ENCODE peak calls at places on chromosomes 4 and X, in seven cellular contexts. C is HFFc6, F is AG04450, R is type B pancreatic cell, N is fibroblast of lung, J is uterus, S is gastrocnemius medialis. B is an unnamed sample.

GRCh38 chrX:102867254-102867653 is 69.8 kb upstream of the RAB40AL start:
- DNase-seq in C (no peak), F (no peak), R (no peak), N (no peak), J (no peak), S (no peak), B (no peak)

GRCh38 chr4:174120446-174121142 is 162.9 kb downstream of the FBXO8 start:
- DNase-seq in C (peak), F (peak), R (no peak), N (peak), J (peak), S (no peak), B (peak)

GRCh38 chr4:168318266-168318895 is at the start of gene DDX60:
- DNase-seq in C (peak), F (peak), R (peak), N (peak), J (peak), S (peak), B (peak)

GRCh38 chrX:148771440-148771839 is 271.0 kb downstream of the AFF2 start:
- DNase-seq in C (no peak), F (no peak), R (no peak), N (no peak), J (no peak), S (no peak), B (no peak)

GRCh38 chr4:168615294-168615693 is 118.4 kb downstream of the PALLD start:
- DNase-seq in C (peak), F (no peak), R (no peak), N (peak), J (no peak), S (no peak), B (no peak)

GRCh38 chrX:39162322-39162721 is 361.1 kb downstream of the MID1IP1 start:
- DNase-seq in C (no peak), F (no peak), R (no peak), N (no peak), J (no peak), S (no peak), B (no peak)

GRCh38 chr4:116024954-116025708 is 911.7 kb upstream of the NDST4 start:
- DNase-seq in C (no peak), F (no peak), R (no peak), N (no peak), J (no peak), S (no peak), B (no peak)

GRCh38 chr4:61532324-61532723 is 332.2 kb downstream of the ADGRL3 start:
- DNase-seq in C (no peak), F (no peak), R (no peak), N (peak), J (no peak), S (no peak), B (no peak)

GRCh38 chr4:62814510-62815047 is 1594.7 kb downstream of the TECRL start:
- DNase-seq in C (no peak), F (no peak), R (no peak), N (no peak), J (no peak), S (no peak), B (no peak)

GRCh38 chr4:48780867-48781219 is 764 bp upstream of the FRYL start:
- DNase-seq in C (peak), F (no peak), R (no peak), N (peak), J (peak), S (no peak), B (no peak)

GRCh38 chr4:72857216-72857615 is 212.3 kb downstream of the COX18 start:
- DNase-seq in C (no peak), F (no peak), R (no peak), N (peak), J (no peak), S (no peak), B (no peak)

GRCh38 chr4:185504098-185505047 is 30.9 kb downstream of the PDLIM3 start:
- DNase-seq in C (peak), F (peak), R (no peak), N (no peak), J (peak), S (peak), B (no peak)

GRCh38 chrX:115372026-115372610 is 82.6 kb downstream of the LUZP4 start:
- DNase-seq in C (peak), F (no peak), R (no peak), N (peak), J (no peak), S (no peak), B (no peak)

GRCh38 chrX:24981030-24981429 is 34.7 kb downstream of the ARX start:
- DNase-seq in C (no peak), F (no peak), R (no peak), N (no peak), J (no peak), S (no peak), B (no peak)

GRCh38 chrX:123807825-123808416 is 51.9 kb upstream of the XIAP start:
- DNase-seq in C (peak), F (no peak), R (no peak), N (peak), J (no peak), S (no peak), B (no peak)

GRCh38 chrX:3550160-3550765 is 163.2 kb downstream of the PRKX start:
- DNase-seq in C (peak), F (no peak), R (no peak), N (peak), J (no peak), S (no peak), B (no peak)

GRCh38 chr4:140851032-140851636 is 94.9 kb upstream of the TBC1D9 start:
- DNase-seq in C (peak), F (peak), R (no peak), N (peak), J (peak), S (no peak), B (peak)

GRCh38 chrX:17917945-17918577 is 57.0 kb upstream of the RAI2 start:
- DNase-seq in C (no peak), F (no peak), R (no peak), N (no peak), J (no peak), S (no peak), B (no peak)

GRCh38 chrX:133448512-133449076 is 33.3 kb upstream of the GPC4 start:
- DNase-seq in C (no peak), F (no peak), R (no peak), N (peak), J (no peak), S (no peak), B (no peak)

GRCh38 chr4:3336389-3337356 is 43.9 kb downstream of the RGS12 start:
- DNase-seq in C (no peak), F (no peak), R (no peak), N (peak), J (no peak), S (no peak), B (no peak)

GRCh38 chrX:72052415-72053090 is 79.2 kb downstream of the RTL5 start:
- DNase-seq in C (no peak), F (no peak), R (no peak), N (peak), J (no peak), S (no peak), B (no peak)

GRCh38 chrX:110003167-110004156 is 548 bp downstream of the TMEM164 start:
- DNase-seq in C (no peak), F (no peak), R (no peak), N (peak), J (peak), S (no peak), B (no peak)

GRCh38 chr4:89641367-89641687 is 195.6 kb downstream of the SNCA start:
- DNase-seq in C (no peak), F (no peak), R (no peak), N (no peak), J (no peak), S (no peak), B (no peak)

GRCh38 chr4:1285790-1286553 is 3.7 kb upstream of the MAEA start:
- DNase-seq in C (peak), F (no peak), R (no peak), N (no peak), J (no peak), S (no peak), B (no peak)

GRCh38 chrX:14902536-14902935 is 29.3 kb downstream of the MOSPD2 start:
- DNase-seq in C (no peak), F (no peak), R (no peak), N (no peak), J (no peak), S (no peak), B (no peak)

GRCh38 chr4:38106301-38106700 is 146.1 kb downstream of the PTTG2 start:
- DNase-seq in C (no peak), F (no peak), R (no peak), N (peak), J (no peak), S (no peak), B (no peak)

GRCh38 chr4:188110741-188111458 is 1.5 kb upstream of the TRIML2 start:
- DNase-seq in C (peak), F (no peak), R (no peak), N (no peak), J (no peak), S (no peak), B (no peak)

GRCh38 chr4:137960371-137961050 is 281.6 kb downstream of the SLC7A11 start:
- DNase-seq in C (peak), F (peak), R (no peak), N (peak), J (no peak), S (no peak), B (peak)

GRCh38 chrX:107107459-107107858 is 11.2 kb downstream of the RBM41 start:
- DNase-seq in C (no peak), F (no peak), R (no peak), N (peak), J (no peak), S (no peak), B (no peak)

GRCh38 chrX:12950851-12951589 is 23.9 kb upstream of the TMSB4X start:
- DNase-seq in C (no peak), F (no peak), R (no peak), N (no peak), J (no peak), S (no peak), B (no peak)

GRCh38 chrX:40646489-40647306 is 663 bp downstream of the CXorf38 start:
- DNase-seq in C (peak), F (no peak), R (no peak), N (peak), J (peak), S (no peak), B (no peak)

GRCh38 chr4:148445903-148446261 is 3.7 kb upstream of the NR3C2 start:
- DNase-seq in C (no peak), F (no peak), R (no peak), N (no peak), J (no peak), S (no peak), B (no peak)

GRCh38 chr4:148442830-148443549 is 776 bp upstream of the NR3C2 start:
- DNase-seq in C (no peak), F (no peak), R (no peak), N (no peak), J (peak), S (no peak), B (no peak)

GRCh38 chr4:148443550-148444295 is 1.5 kb upstream of the NR3C2 start:
- DNase-seq in C (no peak), F (no peak), R (peak), N (peak), J (peak), S (peak), B (no peak)

GRCh38 chr4:148445071-148445902 is 3.1 kb upstream of the NR3C2 start:
- DNase-seq in C (no peak), F (no peak), R (peak), N (peak), J (peak), S (peak), B (no peak)

GRCh38 chr4:148444296-148445070 is 2.3 kb upstream of the NR3C2 start:
- DNase-seq in C (no peak), F (no peak), R (peak), N (peak), J (peak), S (peak), B (no peak)
- TF ChIP-seq CTCF in C (no peak), F (no peak), R (peak), N (no peak), J (no peak), S (no peak), B (no peak)

GRCh38 chr4:101597204-101597603 is 193.3 kb upstream of the BANK1 start:
- DNase-seq in C (peak), F (no peak), R (no peak), N (no peak), J (no peak), S (no peak), B (no peak)
- TF ChIP-seq CTCF in C (peak), F (peak), R (peak), N (peak), J (no peak), S (no peak), B (no peak)

GRCh38 chr4:112142152-112142551 is 3.1 kb upstream of the FAM241A start:
- DNase-seq in C (no peak), F (no peak), R (no peak), N (no peak), J (no peak), S (no peak), B (no peak)

GRCh38 chr4:112145326-112145819 is at the start of gene FAM241A:
- DNase-seq in C (peak), F (peak), R (peak), N (peak), J (peak), S (peak), B (peak)

GRCh38 chr4:112144546-112145325 is 518 bp upstream of the FAM241A start:
- DNase-seq in C (no peak), F (no peak), R (no peak), N (no peak), J (no peak), S (no peak), B (no peak)

GRCh38 chr4:112147697-112148096 is 2.4 kb downstream of the FAM241A start:
- DNase-seq in C (no peak), F (no peak), R (no peak), N (no peak), J (no peak), S (no peak), B (no peak)

DNA sequence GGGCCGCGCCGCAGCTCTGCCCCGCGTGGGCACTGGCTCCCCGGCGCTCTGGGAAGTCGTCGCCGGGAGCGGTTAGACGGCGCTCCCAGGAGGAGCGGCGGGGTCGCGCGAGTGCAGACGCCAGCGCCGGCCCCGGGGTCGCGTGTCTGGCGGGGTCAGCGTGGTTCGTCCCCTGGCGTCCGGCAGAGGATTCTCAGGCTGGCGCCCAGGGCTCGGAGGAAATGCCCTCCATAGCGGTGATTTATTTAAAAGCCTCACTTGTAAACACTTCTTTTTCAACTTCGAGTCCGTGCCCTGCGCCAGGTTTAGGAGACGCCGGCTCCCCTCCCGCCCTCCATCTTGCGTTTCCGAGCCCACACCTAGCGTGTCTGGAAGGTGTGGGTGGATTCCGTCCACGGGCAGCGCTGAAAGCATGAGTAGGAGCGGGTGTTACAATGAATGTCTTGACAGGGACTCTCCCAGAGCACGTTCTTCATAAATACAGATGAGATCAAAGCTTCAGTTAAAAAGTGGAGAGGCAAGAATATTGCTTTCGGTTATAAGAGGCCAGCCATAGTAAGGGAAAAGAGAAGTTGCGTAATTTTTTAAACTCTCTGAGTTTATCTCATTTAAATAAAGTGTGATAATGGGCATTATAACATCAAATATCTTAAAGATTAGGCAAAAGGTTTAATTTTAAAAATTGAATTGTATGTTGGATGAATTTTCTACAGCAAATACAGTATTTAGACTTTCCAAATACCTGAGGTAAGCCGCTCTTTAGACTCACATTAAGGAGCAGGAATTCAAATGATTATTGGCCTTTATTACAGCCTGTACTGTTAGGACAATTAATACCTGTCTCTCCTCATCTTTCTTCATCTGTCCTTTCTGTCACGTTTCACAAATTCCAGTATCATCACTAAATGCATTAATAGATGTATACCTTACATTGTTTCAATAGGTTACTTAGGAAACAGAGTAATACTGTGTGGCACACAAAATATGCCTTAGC is 863 bp downstream of the FAM241A start:
- DNase-seq in C (peak), F (no peak), R (peak), N (peak), J (peak), S (peak), B (no peak)
- TF ChIP-seq CTCF in C (peak), F (peak), R (peak), N (peak), J (no peak), S (peak), B (peak)

GRCh38 chrX:83966347-83966746 is 105.4 kb downstream of the CYLC1 start:
- DNase-seq in C (no peak), F (no peak), R (no peak), N (no peak), J (no peak), S (no peak), B (no peak)
- TF ChIP-seq CTCF in C (no peak), F (no peak), R (no peak), N (no peak), J (no peak), S (no peak), B (no peak)

B was measured in AG09319.